ENCODE peak calls at places on chromosomes 11 and 22, in eight cellular contexts. P, N, W, C, K, O, I and U are unnamed samples.

GRCh38 chr11:27910186-27910941 is 197.6 kb downstream of the KIF18A start:
- DNase-seq in C (no peak), K (no peak), O (no peak), P (no peak), W (no peak), I (no peak), N (no peak), U (no peak)

GRCh38 chr22:20953668-20954500 is 13.2 kb upstream of the AIFM3 start:
- DNase-seq in I (no peak), N (no peak), P (no peak), K (peak), O (no peak), C (no peak), W (peak), U (no peak)

GRCh38 chr11:94909371-94909820 is 64.0 kb downstream of the CWC15 start:
- DNase-seq in I (no peak), K (no peak), W (no peak), O (no peak), N (no peak), C (no peak), P (no peak), U (no peak)

GRCh38 chr22:46972256-46972655 is 209.8 kb downstream of the TBC1D22A start:
- DNase-seq in N (no peak), W (no peak), I (peak), O (no peak), P (no peak), K (no peak), C (no peak), U (no peak)

GRCh38 chr11:45061641-45062040 is 84.8 kb upstream of the PRDM11 start:
- DNase-seq in I (no peak), N (no peak), P (no peak), K (no peak), C (no peak), W (no peak), O (no peak), U (no peak)

GRCh38 chr11:120522021-120522420 is 10.5 kb downstream of the GRIK4 start:
- DNase-seq in N (no peak), P (no peak), C (no peak), I (no peak), W (no peak), K (no peak), O (no peak), U (no peak)

GRCh38 chr11:75431533-75432525 is 1.2 kb downstream of the KLHL35 start:
- DNase-seq in K (no peak), P (no peak), I (no peak), N (peak), W (no peak), O (peak), C (no peak), U (no peak)

GRCh38 chr22:30881361-30882180 is 87.0 kb downstream of the MORC2 start:
- DNase-seq in C (no peak), K (peak), N (peak), P (no peak), W (no peak), O (peak), I (no peak), U (no peak)

GRCh38 chr11:110736158-110736553 is 23.9 kb upstream of the ARHGAP20 start:
- DNase-seq in C (no peak), I (no peak), K (no peak), O (no peak), P (no peak), N (no peak), W (no peak), U (no peak)

GRCh38 chr11:68524213-68524612 is 63.7 kb downstream of the PPP6R3 start:
- DNase-seq in W (peak), P (no peak), O (peak), C (no peak), N (no peak), I (no peak), K (no peak), U (no peak)

GRCh38 chr22:17268501-17269223 is 49.4 kb upstream of the ADA2 start:
- DNase-seq in O (no peak), W (no peak), K (no peak), N (peak), C (no peak), P (no peak), I (no peak), U (no peak)

GRCh38 chr22:49975543-49976389 is 15.2 kb downstream of the PIM3 start:
- DNase-seq in O (peak), P (no peak), K (no peak), C (peak), W (no peak), N (peak), I (peak), U (peak)

GRCh38 chr11:67119577-67120391 is 721 bp downstream of the KDM2A start:
- DNase-seq in K (no peak), P (no peak), O (peak), I (peak), C (peak), W (peak), N (no peak), U (no peak)

GRCh38 chr11:17734986-17735822 is 623 bp downstream of the KCNC1 start:
- DNase-seq in K (peak), N (peak), O (peak), C (peak), W (peak), P (no peak), I (peak), U (no peak)

GRCh38 chr11:94450061-94450460 is 43.6 kb downstream of the MRE11 start:
- DNase-seq in I (no peak), O (no peak), C (no peak), K (no peak), W (no peak), P (no peak), N (no peak), U (no peak)

GRCh38 chr11:109480251-109480650 is 58.3 kb downstream of the C11orf87 start:
- DNase-seq in W (no peak), K (no peak), P (no peak), O (no peak), N (no peak), C (no peak), I (no peak), U (no peak)

GRCh38 chr11:60838132-60838531 is 3.8 kb upstream of the CCDC86 start:
- DNase-seq in P (peak), K (peak), O (no peak), C (no peak), W (no peak), N (peak), I (no peak), U (no peak)

GRCh38 chr22:27810566-27810965 is 9.0 kb upstream of the MN1 start:
- DNase-seq in W (peak), K (peak), O (no peak), N (no peak), P (no peak), I (peak), C (peak), U (no peak)

GRCh38 chr11:94332814-94333213 is 28.4 kb downstream of the IZUMO1R start:
- DNase-seq in K (no peak), I (no peak), P (no peak), O (no peak), C (no peak), W (no peak), N (no peak), U (no peak)

GRCh38 chr11:16891964-16892363 is 122.2 kb downstream of the PLEKHA7 start:
- DNase-seq in I (no peak), C (no peak), W (no peak), O (no peak), N (no peak), P (no peak), K (no peak), U (no peak)

GRCh38 chr11:76062733-76063132 is 143.6 kb downstream of the WNT11 start:
- DNase-seq in O (no peak), W (no peak), N (no peak), K (no peak), C (no peak), P (no peak), I (no peak), U (no peak)

GRCh38 chr22:30877662-30878515 is 90.7 kb downstream of the MORC2 start:
- DNase-seq in N (no peak), O (peak), W (no peak), C (no peak), P (no peak), K (no peak), I (no peak), U (no peak)

GRCh38 chr22:27240298-27240885 is 561.2 kb downstream of the MN1 start:
- DNase-seq in N (no peak), I (no peak), K (no peak), P (no peak), W (no peak), C (no peak), O (no peak), U (no peak)

GRCh38 chr22:20155330-20156041 is 4.6 kb upstream of the CCDC188 start:
- DNase-seq in O (peak), W (no peak), I (peak), N (peak), C (no peak), K (peak), P (no peak), U (no peak)

GRCh38 chr22:43163241-43163795 is 12.0 kb downstream of the TSPO start:
- DNase-seq in N (no peak), W (no peak), K (no peak), I (peak), C (no peak), O (no peak), P (no peak), U (no peak)

GRCh38 chr11:122696662-122697061 is 41.1 kb downstream of the UBASH3B start:
- DNase-seq in P (no peak), C (no peak), I (no peak), O (no peak), K (no peak), N (peak), W (no peak), U (no peak)

GRCh38 chr11:45252134-45252856 is 33.8 kb downstream of the SYT13 start:
- DNase-seq in P (peak), W (no peak), K (peak), C (peak), I (peak), O (peak), N (peak), U (no peak)

GRCh38 chr22:46421272-46421671 is 85.8 kb downstream of the TRMU start:
- DNase-seq in N (no peak), C (no peak), I (peak), P (no peak), W (no peak), K (no peak), O (no peak), U (no peak)

GRCh38 chr22:30248484-30248883 is 1.9 kb upstream of the LIF start:
- DNase-seq in C (no peak), I (no peak), O (no peak), P (no peak), K (no peak), W (no peak), N (no peak), U (no peak)

DNA sequence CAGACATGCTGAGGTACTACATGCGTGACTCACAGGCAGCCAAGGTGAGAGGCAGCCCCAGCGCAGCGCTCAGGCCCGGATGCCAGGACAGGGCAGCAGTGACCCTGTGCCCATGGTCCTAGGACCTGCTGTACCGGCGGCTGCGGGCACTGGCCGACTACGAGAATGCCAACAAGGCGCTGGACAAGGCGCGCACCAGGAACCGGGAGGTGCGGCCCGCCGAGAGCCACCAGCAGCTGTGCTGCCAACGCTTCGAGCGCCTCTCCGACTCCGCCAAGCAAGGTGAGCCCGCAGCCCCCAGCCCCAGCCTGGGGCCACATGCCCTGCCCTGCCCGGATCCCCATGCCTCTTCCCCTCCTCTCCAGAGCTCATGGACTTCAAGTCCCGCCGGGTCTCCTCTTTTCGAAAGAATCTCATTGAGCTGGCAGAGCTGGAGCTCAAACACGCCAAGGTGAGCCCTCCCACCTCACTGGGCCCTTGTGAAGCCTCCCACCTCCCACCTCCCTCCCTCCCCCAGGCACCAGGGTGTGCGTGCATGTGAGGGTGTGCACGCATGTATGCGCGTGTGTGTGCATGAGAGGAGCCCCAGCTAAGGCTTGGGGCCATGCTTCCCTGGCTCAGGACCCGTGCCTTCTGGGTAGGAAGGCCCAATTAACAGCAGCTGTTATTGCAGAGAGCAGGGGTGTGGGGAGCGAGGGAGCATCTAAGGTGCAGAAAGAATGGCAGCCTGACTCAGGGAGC is 5.3 kb downstream of the CFL1 start:
- DNase-seq in C (peak), O (peak), I (peak), N (no peak), W (no peak), K (no peak), P (no peak), U (no peak)
- TF ChIP-seq POLR2AphosphoS5 in C (no peak), O (peak), I (no peak), N (peak), W (no peak), K (no peak), P (no peak), U (no peak)

GRCh38 chr11:77086521-77087472 is 15.8 kb upstream of the OMP start:
- DNase-seq in K (peak), N (no peak), I (no peak), P (no peak), O (no peak), C (peak), W (no peak), U (no peak)
- TF ChIP-seq POLR2AphosphoS5 in K (no peak), N (no peak), I (no peak), P (no peak), O (no peak), C (peak), W (no peak), U (no peak)

GRCh38 chr11:74141274-74141695 is 29.5 kb downstream of the C2CD3 start:
- DNase-seq in C (peak), K (peak), W (peak), I (no peak), P (no peak), O (no peak), N (no peak), U (no peak)
- TF ChIP-seq POLR2AphosphoS5 in C (no peak), K (no peak), W (peak), I (no peak), P (no peak), O (no peak), N (no peak), U (no peak)

DNA sequence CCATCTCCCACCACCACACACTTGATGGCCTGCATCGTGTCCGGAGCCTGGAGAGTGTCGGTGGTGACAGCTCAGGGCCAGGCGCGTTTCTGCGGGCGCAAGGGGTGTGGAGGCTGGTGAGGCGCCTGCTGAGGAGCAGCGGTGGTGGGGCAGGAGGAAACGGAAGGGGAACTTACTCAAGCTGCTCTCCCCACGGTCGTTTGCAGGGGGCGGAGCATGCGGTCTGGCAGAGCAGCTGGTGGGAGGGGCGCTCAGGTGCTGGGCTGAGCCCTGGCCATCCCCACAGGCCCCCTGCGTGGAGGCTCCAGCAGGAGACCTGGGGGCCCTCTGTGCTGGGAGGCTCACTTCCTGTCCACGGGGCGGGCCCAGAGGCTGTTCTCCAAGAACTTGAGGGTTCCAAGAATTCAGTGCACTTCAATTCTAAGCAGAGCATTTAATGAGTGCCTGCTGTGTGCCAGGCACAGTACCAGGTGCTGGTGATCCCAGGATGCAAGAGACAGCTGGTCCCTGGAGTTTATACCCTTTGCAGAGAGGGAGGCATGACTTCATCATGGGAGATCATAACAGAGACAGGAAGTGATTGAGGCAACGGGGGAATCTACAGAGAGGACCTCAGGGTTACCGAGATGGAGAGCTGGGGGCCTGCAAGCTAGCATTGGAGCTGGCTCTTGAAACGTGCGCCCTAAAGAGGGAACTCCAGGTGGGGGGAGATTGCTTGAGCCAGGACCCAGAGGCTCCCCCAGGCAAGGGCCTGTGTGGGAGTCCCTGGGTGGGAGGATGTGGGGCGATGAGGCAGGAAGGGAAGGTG is at the start of gene RAC2:
- DNase-seq in K (no peak), O (peak), W (no peak), P (peak), N (peak), I (peak), C (peak), U (no peak)
- TF ChIP-seq POLR2AphosphoS5 in K (no peak), O (no peak), W (no peak), P (peak), N (peak), I (peak), C (no peak), U (peak)

DNA sequence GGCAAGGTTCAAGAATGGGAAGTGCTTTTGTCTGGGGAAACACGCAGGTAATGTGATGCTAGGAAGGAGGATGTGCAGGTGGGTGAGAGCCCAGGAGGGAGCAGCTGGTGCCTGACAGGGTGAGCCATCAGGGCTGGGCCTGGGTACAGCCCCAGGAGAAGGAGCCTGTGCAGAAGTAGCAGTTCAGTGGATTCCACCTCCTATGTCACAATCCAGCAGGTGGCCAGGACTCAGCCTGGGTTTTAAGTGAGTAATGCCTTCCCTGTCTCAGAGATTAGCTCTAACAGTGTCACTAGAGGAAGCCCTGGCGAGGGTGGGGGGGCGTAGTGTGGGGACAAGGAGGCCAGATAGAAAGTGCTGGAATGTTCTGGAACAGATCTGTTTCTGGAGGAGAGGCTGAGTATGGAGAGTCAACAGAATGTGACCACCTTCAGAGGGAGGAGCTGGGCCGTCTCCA is 8.1 kb downstream of the RIC8A start:
- DNase-seq in I (no peak), O (no peak), C (no peak), W (no peak), N (no peak), K (no peak), P (no peak), U (no peak)
- TF ChIP-seq POLR2AphosphoS5 in I (no peak), O (no peak), C (no peak), W (no peak), N (no peak), K (no peak), P (no peak), U (no peak)

GRCh38 chr22:38564669-38565068 is 5.3 kb downstream of the DMC1 start:
- DNase-seq in O (no peak), I (no peak), W (no peak), N (no peak), C (no peak), K (no peak), P (no peak), U (no peak)
- TF ChIP-seq POLR2AphosphoS5 in O (no peak), I (no peak), W (no peak), N (no peak), C (no peak), K (no peak), P (no peak), U (no peak)

GRCh38 chr11:727859-728748 is 19.2 kb upstream of the TALDO1 start:
- DNase-seq in K (peak), P (peak), C (peak), N (peak), W (peak), O (peak), I (peak), U (no peak)
- TF ChIP-seq POLR2AphosphoS5 in K (peak), P (peak), C (no peak), N (peak), W (peak), O (no peak), I (peak), U (peak)

DNA sequence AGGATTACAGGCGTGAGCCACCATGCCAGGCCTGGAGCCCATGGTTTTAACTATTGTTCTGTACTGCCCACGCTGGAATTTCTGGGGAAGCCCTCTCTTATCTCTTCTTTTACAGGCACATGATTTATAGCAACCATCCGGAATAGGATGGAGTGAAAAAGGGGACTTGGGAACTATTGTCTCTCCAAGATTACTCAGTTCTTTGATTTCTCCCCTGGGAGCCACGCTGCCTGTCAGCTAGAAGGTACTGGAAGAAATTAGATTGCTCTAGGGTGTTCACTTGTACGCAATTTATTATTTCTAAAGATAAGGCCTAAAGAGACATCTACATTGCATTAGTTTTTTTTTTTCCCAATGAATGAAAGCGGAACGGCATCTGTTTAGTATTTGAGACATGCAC is 65.6 kb upstream of the PTPRJ start:
- DNase-seq in P (no peak), K (no peak), W (no peak), O (peak), N (no peak), C (no peak), I (no peak), U (no peak)
- TF ChIP-seq POLR2AphosphoS5 in P (no peak), K (no peak), W (no peak), O (no peak), N (no peak), C (no peak), I (no peak), U (no peak)